ENCODE peak calls at places on chromosomes 11 and 22, in ten cellular contexts. One of them, this sample, is unnamed.

GRCh38 chr11:100639140-100639539 is 47.9 kb upstream of the ARHGAP42 start:
- DNase-seq in psoas muscle: no peak
- DNase-seq in uterus: no peak
- DNase-seq in vagina: no peak
- DNase-seq in DND-41: no peak
- DNase-seq in CD8-positive, alpha-beta memory T cell: no peak
- DNase-seq in cardiac muscle cell: peak; percentile 37
- DNase-seq in testis: peak; percentile 36
- DNase-seq in HCT116: no peak
- DNase-seq in lung: no peak
- DNase-seq in this sample: no peak

GRCh38 chr11:67562951-67563350 is 20.7 kb upstream of the GSTP1 start:
- DNase-seq in vagina: no peak
- DNase-seq in cardiac muscle cell: peak; percentile 15
- DNase-seq in DND-41: no peak
- DNase-seq in testis: no peak
- DNase-seq in uterus: no peak
- DNase-seq in lung: no peak
- DNase-seq in psoas muscle: no peak
- DNase-seq in CD8-positive, alpha-beta memory T cell: no peak
- DNase-seq in HCT116: no peak
- DNase-seq in this sample: no peak

GRCh38 chr22:43116932-43117331 is 6.4 kb downstream of the BIK start:
- DNase-seq in HCT116: no peak
- DNase-seq in CD8-positive, alpha-beta memory T cell: no peak
- DNase-seq in lung: no peak
- DNase-seq in cardiac muscle cell: no peak
- DNase-seq in uterus: no peak
- DNase-seq in testis: no peak
- DNase-seq in DND-41: no peak
- DNase-seq in vagina: no peak
- DNase-seq in psoas muscle: no peak
- DNase-seq in this sample: no peak

GRCh38 chr11:19344661-19345518 is 104.1 kb upstream of the E2F8 start:
- DNase-seq in vagina: no peak
- DNase-seq in lung: no peak
- DNase-seq in cardiac muscle cell: peak; percentile 65
- DNase-seq in DND-41: no peak
- DNase-seq in testis: peak; percentile 56
- DNase-seq in CD8-positive, alpha-beta memory T cell: no peak
- DNase-seq in uterus: no peak
- DNase-seq in HCT116: no peak
- DNase-seq in psoas muscle: peak; percentile 70
- DNase-seq in this sample: no peak

GRCh38 chr11:132848336-132848735 is 684.0 kb downstream of the OPCML start:
- DNase-seq in uterus: no peak
- DNase-seq in HCT116: no peak
- DNase-seq in cardiac muscle cell: peak; percentile 67
- DNase-seq in testis: no peak
- DNase-seq in psoas muscle: no peak
- DNase-seq in lung: no peak
- DNase-seq in DND-41: no peak
- DNase-seq in CD8-positive, alpha-beta memory T cell: no peak
- DNase-seq in vagina: no peak
- DNase-seq in this sample: no peak

GRCh38 chr11:68954970-68955958 is 25.5 kb downstream of the MRGPRD start:
- DNase-seq in CD8-positive, alpha-beta memory T cell: no peak
- DNase-seq in cardiac muscle cell: peak; percentile 58
- DNase-seq in psoas muscle: peak; percentile 64
- DNase-seq in vagina: no peak
- DNase-seq in uterus: peak; percentile 66
- DNase-seq in testis: peak; percentile 54
- DNase-seq in lung: peak; percentile 36
- DNase-seq in DND-41: no peak
- DNase-seq in HCT116: no peak
- DNase-seq in this sample: no peak

GRCh38 chr11:8649361-8649760 is 33.1 kb downstream of the TRIM66 start:
- DNase-seq in cardiac muscle cell: peak; percentile 43
- DNase-seq in testis: no peak
- DNase-seq in lung: no peak
- DNase-seq in CD8-positive, alpha-beta memory T cell: no peak
- DNase-seq in uterus: no peak
- DNase-seq in vagina: no peak
- DNase-seq in psoas muscle: no peak
- DNase-seq in HCT116: no peak
- DNase-seq in DND-41: no peak
- DNase-seq in this sample: no peak

GRCh38 chr22:50730013-50730891 is 7.8 kb upstream of the ACR start:
- DNase-seq in cardiac muscle cell: no peak
- DNase-seq in HCT116: no peak
- DNase-seq in CD8-positive, alpha-beta memory T cell: peak; percentile 41
- DNase-seq in uterus: no peak
- DNase-seq in vagina: no peak
- DNase-seq in lung: no peak
- DNase-seq in testis: no peak
- DNase-seq in DND-41: no peak
- DNase-seq in psoas muscle: peak; percentile 46
- DNase-seq in this sample: no peak

GRCh38 chr11:44948155-44948554 is 2.5 kb downstream of the TP53I11 start:
- DNase-seq in uterus: no peak
- DNase-seq in DND-41: no peak
- DNase-seq in vagina: no peak
- DNase-seq in CD8-positive, alpha-beta memory T cell: no peak
- DNase-seq in psoas muscle: no peak
- DNase-seq in HCT116: no peak
- DNase-seq in testis: no peak
- DNase-seq in lung: no peak
- DNase-seq in cardiac muscle cell: no peak
- DNase-seq in this sample: no peak

GRCh38 chr11:91299980-91300379 is 924.6 kb upstream of the FAT3 start:
- DNase-seq in CD8-positive, alpha-beta memory T cell: no peak
- DNase-seq in cardiac muscle cell: peak; percentile 1
- DNase-seq in uterus: no peak
- DNase-seq in testis: no peak
- DNase-seq in lung: no peak
- DNase-seq in psoas muscle: no peak
- DNase-seq in DND-41: no peak
- DNase-seq in vagina: no peak
- DNase-seq in HCT116: no peak
- DNase-seq in this sample: no peak

GRCh38 chr11:20161230-20161918 is 1.1 kb upstream of the DBX1 start:
- DNase-seq in DND-41: no peak
- DNase-seq in uterus: no peak
- DNase-seq in HCT116: no peak
- DNase-seq in psoas muscle: no peak
- DNase-seq in cardiac muscle cell: peak; percentile 13
- DNase-seq in lung: no peak
- DNase-seq in testis: no peak
- DNase-seq in CD8-positive, alpha-beta memory T cell: no peak
- DNase-seq in vagina: no peak
- DNase-seq in this sample: no peak

GRCh38 chr11:28228196-28228595 is 120.0 kb downstream of the METTL15 start:
- DNase-seq in lung: no peak
- DNase-seq in psoas muscle: no peak
- DNase-seq in HCT116: no peak
- DNase-seq in CD8-positive, alpha-beta memory T cell: no peak
- DNase-seq in DND-41: no peak
- DNase-seq in cardiac muscle cell: peak; percentile 27
- DNase-seq in uterus: no peak
- DNase-seq in vagina: no peak
- DNase-seq in testis: no peak
- DNase-seq in this sample: no peak

GRCh38 chr11:58922475-58922874 is 16.8 kb upstream of the GLYATL1 start:
- DNase-seq in vagina: no peak
- DNase-seq in testis: no peak
- DNase-seq in uterus: no peak
- DNase-seq in cardiac muscle cell: no peak
- DNase-seq in HCT116: no peak
- DNase-seq in lung: no peak
- DNase-seq in psoas muscle: no peak
- DNase-seq in CD8-positive, alpha-beta memory T cell: no peak
- DNase-seq in DND-41: no peak
- DNase-seq in this sample: no peak

GRCh38 chr11:85628771-85629341 is 463 bp downstream of the TMEM126B start:
- DNase-seq in CD8-positive, alpha-beta memory T cell: no peak
- DNase-seq in uterus: no peak
- DNase-seq in testis: no peak
- DNase-seq in cardiac muscle cell: no peak
- DNase-seq in vagina: no peak
- DNase-seq in lung: no peak
- DNase-seq in HCT116: no peak
- DNase-seq in psoas muscle: no peak
- DNase-seq in DND-41: no peak
- DNase-seq in this sample: no peak

GRCh38 chr11:58866788-58867187 is 22.3 kb upstream of the GLYATL2 start:
- DNase-seq in psoas muscle: no peak
- DNase-seq in uterus: no peak
- DNase-seq in vagina: no peak
- DNase-seq in DND-41: no peak
- DNase-seq in HCT116: no peak
- DNase-seq in testis: no peak
- DNase-seq in CD8-positive, alpha-beta memory T cell: no peak
- DNase-seq in cardiac muscle cell: no peak
- DNase-seq in lung: no peak
- DNase-seq in this sample: no peak

GRCh38 chr11:36377759-36378553 is 81.9 kb downstream of the PRR5L start:
- DNase-seq in cardiac muscle cell: no peak
- DNase-seq in lung: no peak
- DNase-seq in DND-41: no peak
- DNase-seq in HCT116: no peak
- DNase-seq in CD8-positive, alpha-beta memory T cell: no peak
- DNase-seq in testis: no peak
- DNase-seq in uterus: no peak
- DNase-seq in psoas muscle: no peak
- DNase-seq in vagina: no peak
- DNase-seq in this sample: no peak

GRCh38 chr11:36383200-36383599 is 87.1 kb downstream of the PRR5L start:
- DNase-seq in DND-41: no peak
- DNase-seq in psoas muscle: no peak
- DNase-seq in HCT116: no peak
- DNase-seq in uterus: no peak
- DNase-seq in testis: no peak
- DNase-seq in lung: no peak
- DNase-seq in cardiac muscle cell: no peak
- DNase-seq in vagina: no peak
- DNase-seq in CD8-positive, alpha-beta memory T cell: no peak
- DNase-seq in this sample: no peak

GRCh38 chr11:36379653-36380052 is 83.6 kb downstream of the PRR5L start:
- DNase-seq in DND-41: no peak
- DNase-seq in CD8-positive, alpha-beta memory T cell: no peak
- DNase-seq in HCT116: no peak
- DNase-seq in cardiac muscle cell: no peak
- DNase-seq in lung: no peak
- DNase-seq in vagina: no peak
- DNase-seq in uterus: no peak
- DNase-seq in psoas muscle: no peak
- DNase-seq in testis: no peak
- DNase-seq in this sample: no peak

GRCh38 chr11:36381005-36381350 is 84.9 kb downstream of the PRR5L start:
- DNase-seq in cardiac muscle cell: no peak
- DNase-seq in uterus: no peak
- DNase-seq in CD8-positive, alpha-beta memory T cell: no peak
- DNase-seq in lung: no peak
- DNase-seq in vagina: no peak
- DNase-seq in testis: no peak
- DNase-seq in psoas muscle: no peak
- DNase-seq in DND-41: no peak
- DNase-seq in HCT116: no peak
- DNase-seq in this sample: no peak

GRCh38 chr11:36380296-36381004 is 84.4 kb downstream of the PRR5L start:
- DNase-seq in DND-41: no peak
- DNase-seq in HCT116: no peak
- DNase-seq in lung: no peak
- DNase-seq in testis: no peak
- DNase-seq in cardiac muscle cell: no peak
- DNase-seq in uterus: no peak
- DNase-seq in vagina: no peak
- DNase-seq in psoas muscle: no peak
- DNase-seq in CD8-positive, alpha-beta memory T cell: no peak
- DNase-seq in this sample: no peak
- H3K4me3 ChIP-seq in DND-41: no peak overlapping the region
- H3K4me3 ChIP-seq in HCT116: no peak overlapping the region
- H3K4me3 ChIP-seq in lung: no peak overlapping the region
- H3K4me3 ChIP-seq in testis: no peak overlapping the region
- H3K4me3 ChIP-seq in cardiac muscle cell: no peak overlapping the region
- H3K4me3 ChIP-seq in uterus: no peak overlapping the region
- H3K4me3 ChIP-seq in vagina: no peak overlapping the region
- H3K4me3 ChIP-seq in psoas muscle: no peak overlapping the region
- H3K4me3 ChIP-seq in CD8-positive, alpha-beta memory T cell: peak overlapping the region; percentile 29
- H3K4me3 ChIP-seq in this sample: no peak overlapping the region

GRCh38 chr11:34972892-34973291 is 56.5 kb downstream of the PDHX start:
- DNase-seq in psoas muscle: no peak
- DNase-seq in vagina: no peak
- DNase-seq in CD8-positive, alpha-beta memory T cell: no peak
- DNase-seq in cardiac muscle cell: peak; percentile 25
- DNase-seq in testis: no peak
- DNase-seq in uterus: no peak
- DNase-seq in lung: no peak
- DNase-seq in DND-41: no peak
- DNase-seq in HCT116: no peak
- DNase-seq in this sample: no peak
- H3K36me3 ChIP-seq in psoas muscle: peaks cover 4% of the 10 kb centered on the region
- H3K36me3 ChIP-seq in vagina: no peaks in the 10 kb centered on the region
- H3K36me3 ChIP-seq in CD8-positive, alpha-beta memory T cell: peaks cover 4% of the 10 kb centered on the region
- H3K36me3 ChIP-seq in cardiac muscle cell: peaks cover 39% of the 10 kb centered on the region
- H3K36me3 ChIP-seq in testis: no peaks in the 10 kb centered on the region
- H3K36me3 ChIP-seq in uterus: no peaks in the 10 kb centered on the region
- H3K36me3 ChIP-seq in lung: peaks cover 12% of the 10 kb centered on the region
- H3K36me3 ChIP-seq in DND-41: peaks cover 47% of the 10 kb centered on the region
- H3K36me3 ChIP-seq in HCT116: peaks cover 5% of the 10 kb centered on the region
- H3K36me3 ChIP-seq in this sample: no peaks in the 10 kb centered on the region

GRCh38 chr22:46119093-46119728 is 31.1 kb upstream of the PPARA start:
- DNase-seq in cardiac muscle cell: no peak
- DNase-seq in CD8-positive, alpha-beta memory T cell: no peak
- DNase-seq in uterus: peak; percentile 40
- DNase-seq in testis: no peak
- DNase-seq in DND-41: no peak
- DNase-seq in lung: no peak
- DNase-seq in HCT116: no peak
- DNase-seq in vagina: no peak
- DNase-seq in psoas muscle: no peak
- DNase-seq in this sample: no peak
- H3K4me3 ChIP-seq in cardiac muscle cell: no peak overlapping the region
- H3K4me3 ChIP-seq in CD8-positive, alpha-beta memory T cell: no peak overlapping the region
- H3K4me3 ChIP-seq in uterus: no peak overlapping the region
- H3K4me3 ChIP-seq in testis: no peak overlapping the region
- H3K4me3 ChIP-seq in DND-41: no peak overlapping the region
- H3K4me3 ChIP-seq in lung: no peak overlapping the region
- H3K4me3 ChIP-seq in HCT116: no peak overlapping the region
- H3K4me3 ChIP-seq in vagina: no peak overlapping the region
- H3K4me3 ChIP-seq in psoas muscle: no peak overlapping the region
- H3K4me3 ChIP-seq in this sample: no peak overlapping the region

DNA sequence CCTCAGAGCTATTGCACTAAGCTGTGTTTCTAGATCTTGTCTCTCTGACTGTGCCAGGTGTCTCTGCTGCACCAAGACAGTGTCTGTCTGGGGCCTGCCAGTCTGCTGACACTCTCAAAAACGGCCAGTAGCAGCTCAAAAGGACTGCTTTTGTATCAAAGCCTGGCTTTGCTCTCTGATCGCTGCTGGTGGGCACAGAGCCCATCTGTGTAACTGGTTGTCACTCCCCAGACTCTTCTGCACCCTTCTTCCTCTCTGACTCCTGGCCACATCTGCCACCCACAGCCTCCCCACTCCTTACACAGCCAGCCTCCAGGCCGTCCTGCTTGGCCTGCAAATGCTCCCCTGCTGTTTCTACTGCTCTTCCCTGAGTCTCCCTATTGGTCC is 26.5 kb downstream of the MED15 start:
- DNase-seq in DND-41: no peak
- DNase-seq in CD8-positive, alpha-beta memory T cell: no peak
- DNase-seq in cardiac muscle cell: no peak
- DNase-seq in vagina: no peak
- DNase-seq in lung: no peak
- DNase-seq in HCT116: no peak
- DNase-seq in testis: peak; percentile 56
- DNase-seq in uterus: no peak
- DNase-seq in psoas muscle: no peak
- DNase-seq in this sample: no peak
- H3K36me3 ChIP-seq in DND-41: peaks cover 66% of the 10 kb centered on the region
- H3K36me3 ChIP-seq in CD8-positive, alpha-beta memory T cell: peaks cover 33% of the 10 kb centered on the region
- H3K36me3 ChIP-seq in cardiac muscle cell: no peaks in the 10 kb centered on the region
- H3K36me3 ChIP-seq in vagina: no peaks in the 10 kb centered on the region
- H3K36me3 ChIP-seq in lung: peaks cover 3% of the 10 kb centered on the region
- H3K36me3 ChIP-seq in HCT116: peaks cover 9% of the 10 kb centered on the region
- H3K36me3 ChIP-seq in testis: no peaks in the 10 kb centered on the region
- H3K36me3 ChIP-seq in uterus: no peaks in the 10 kb centered on the region
- H3K36me3 ChIP-seq in psoas muscle: no peaks in the 10 kb centered on the region
- H3K36me3 ChIP-seq in this sample: peaks cover 43% of the 10 kb centered on the region

This sample was measured in esophagus squamous epithelium.